ENCODE peak calls at places on chromosomes 3 and 15, in nine cellular contexts. U is endodermal cell, S is ovary, W is psoas muscle, M is H1, T is WERI-Rb-1, R is endothelial cell, D is Caco-2, P is hepatocyte. F is an unnamed sample.

GRCh38 chr15:33547876-33548275 is 237.1 kb downstream of the RYR3 start:
- DNase-seq in U (peak), S (peak), W (peak), M (peak), T (no peak), R (peak), D (peak), P (peak), F (peak)

GRCh38 chr3:52019352-52020080 is 23.8 kb upstream of the RPL29 start:
- DNase-seq in U (no peak), S (no peak), W (peak), M (no peak), T (no peak), R (no peak), D (no peak), P (no peak), F (no peak)

GRCh38 chr3:187678869-187679268 is 8.7 kb upstream of the SST start:
- DNase-seq in U (peak), S (peak), W (no peak), M (no peak), T (peak), R (peak), D (peak), P (peak), F (peak)

GRCh38 chr3:116291141-116291540 is 154.1 kb downstream of the LSAMP start:
- DNase-seq in U (no peak), S (no peak), W (no peak), M (no peak), T (peak), R (no peak), D (no peak), P (no peak), F (no peak)

GRCh38 chr3:42746455-42747450 is 26.3 kb downstream of the CCDC13 start:
- DNase-seq in U (peak), S (no peak), W (no peak), M (no peak), T (no peak), R (no peak), D (no peak), P (peak), F (no peak)

GRCh38 chr3:50454671-50455070 is 48.8 kb downstream of the CACNA2D2 start:
- DNase-seq in U (peak), S (no peak), W (no peak), M (no peak), T (peak), R (no peak), D (no peak), P (no peak), F (no peak)

GRCh38 chr3:121075191-121075590 is 167.2 kb downstream of the STXBP5L start:
- DNase-seq in U (no peak), S (no peak), W (no peak), M (no peak), T (no peak), R (no peak), D (no peak), P (no peak), F (no peak)

GRCh38 chr3:3015472-3016089 is 94.6 kb downstream of the IL5RA start:
- DNase-seq in U (no peak), S (no peak), W (no peak), M (no peak), T (no peak), R (no peak), D (peak), P (peak), F (peak)

GRCh38 chr15:99368743-99369142 is 117.5 kb downstream of the LRRC28 start:
- DNase-seq in U (no peak), S (no peak), W (no peak), M (no peak), T (no peak), R (no peak), D (no peak), P (no peak), F (no peak)

GRCh38 chr15:96381463-96381862 is 51.0 kb downstream of the NR2F2 start:
- DNase-seq in U (no peak), S (no peak), W (no peak), M (no peak), T (no peak), R (no peak), D (no peak), P (no peak), F (no peak)

GRCh38 chr15:52337198-52337853 is 41.7 kb upstream of the MYO5C start:
- DNase-seq in U (no peak), S (no peak), W (no peak), M (no peak), T (no peak), R (no peak), D (no peak), P (no peak), F (no peak)

GRCh38 chr3:105062853-105063252 is 303.9 kb upstream of the ALCAM start:
- DNase-seq in U (no peak), S (no peak), W (no peak), M (no peak), T (no peak), R (no peak), D (no peak), P (no peak), F (no peak)

GRCh38 chr3:45409921-45410320 is 21.5 kb downstream of the LARS2 start:
- DNase-seq in U (no peak), S (no peak), W (no peak), M (no peak), T (no peak), R (no peak), D (no peak), P (no peak), F (no peak)

GRCh38 chr15:61115679-61116078 is 113.4 kb downstream of the RORA start:
- DNase-seq in U (no peak), S (no peak), W (no peak), M (no peak), T (no peak), R (no peak), D (no peak), P (no peak), F (no peak)

DNA sequence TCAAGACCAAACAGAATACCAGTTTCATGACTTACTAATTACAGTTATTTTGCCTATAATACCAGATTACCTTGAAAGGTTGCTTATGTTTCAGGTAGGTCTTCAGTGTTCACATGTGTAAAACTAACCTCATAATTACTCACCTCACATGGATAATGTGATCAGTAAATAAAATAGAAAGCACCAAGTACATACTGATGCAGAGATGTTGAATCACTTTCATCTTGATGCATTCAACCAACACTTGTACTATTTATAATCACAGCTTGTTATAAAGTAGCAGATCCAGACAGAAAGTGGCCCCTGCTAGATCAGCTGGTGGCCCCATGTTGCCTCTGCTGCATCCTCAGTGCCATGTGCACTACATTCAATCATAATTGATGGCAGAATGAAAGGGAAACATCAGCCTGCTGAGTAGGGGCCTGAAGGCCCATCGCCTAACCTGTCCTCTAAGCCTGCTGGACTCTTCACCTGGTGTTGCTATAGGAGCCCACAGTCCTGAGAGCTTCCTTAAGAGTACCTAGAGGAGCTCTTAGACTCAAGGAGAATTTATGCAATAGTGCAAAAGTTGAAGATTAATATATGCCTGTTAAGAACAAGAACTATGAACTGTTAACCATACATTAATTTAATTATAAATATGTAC is 154.3 kb downstream of the PLCL2 start:
- DNase-seq in U (no peak), S (no peak), W (no peak), M (no peak), T (no peak), R (no peak), D (no peak), P (no peak), F (no peak)
- TF ChIP-seq CTCF in U (no peak), S (no peak), W (no peak), M (no peak), T (no peak), R (no peak), D (no peak), P (no peak), F (no peak)

GRCh38 chr3:143313598-143314188 is 194.1 kb downstream of the CHST2 start:
- DNase-seq in U (no peak), S (no peak), W (no peak), M (no peak), T (no peak), R (no peak), D (no peak), P (no peak), F (no peak)

GRCh38 chr3:143311096-143311495 is 191.5 kb downstream of the CHST2 start:
- DNase-seq in U (no peak), S (no peak), W (no peak), M (no peak), T (no peak), R (no peak), D (no peak), P (no peak), F (no peak)

GRCh38 chr3:143313025-143313424 is 193.5 kb downstream of the CHST2 start:
- DNase-seq in U (no peak), S (no peak), W (no peak), M (no peak), T (no peak), R (no peak), D (no peak), P (no peak), F (no peak)

GRCh38 chr3:143314291-143315093 is 194.9 kb downstream of the CHST2 start:
- DNase-seq in U (no peak), S (no peak), W (no peak), M (no peak), T (no peak), R (no peak), D (no peak), P (no peak), F (no peak)

GRCh38 chr3:143315766-143316165 is 196.2 kb downstream of the CHST2 start:
- DNase-seq in U (no peak), S (no peak), W (no peak), M (no peak), T (no peak), R (no peak), D (no peak), P (no peak), F (no peak)
- TF ChIP-seq CTCF in U (no peak), S (no peak), W (no peak), M (no peak), T (no peak), R (no peak), D (no peak), P (no peak), F (no peak)

DNA sequence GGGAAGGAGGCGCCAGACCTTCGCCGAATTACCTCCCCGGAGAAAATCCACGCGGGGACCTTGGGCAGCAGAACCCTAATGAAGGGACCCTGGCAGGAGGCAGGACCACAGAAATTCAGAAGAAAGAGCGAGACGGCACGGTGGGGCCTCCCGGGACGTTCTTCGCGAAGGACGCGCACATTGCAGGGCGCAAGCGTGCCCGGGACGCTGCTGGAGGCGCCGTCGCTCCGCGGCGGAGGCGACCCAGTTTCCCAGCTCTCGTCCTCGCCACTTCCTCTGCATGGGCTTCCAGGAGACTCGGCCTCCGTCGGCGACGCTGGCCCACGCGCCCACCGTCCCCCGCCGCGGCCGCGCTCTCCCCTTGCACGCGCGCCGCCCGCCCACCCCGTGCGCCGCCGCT is 31.9 kb upstream of the SMAD3 start:
- DNase-seq in U (peak), S (no peak), W (no peak), M (no peak), T (peak), R (no peak), D (no peak), P (no peak), F (no peak)
- TF ChIP-seq CTCF in U (no peak), S (no peak), W (no peak), M (no peak), T (peak), R (no peak), D (no peak), P (no peak), F (no peak)

GRCh38 chr3:167735233-167736107 is at the start of gene SERPINI1:
- DNase-seq in U (peak), S (peak), W (peak), M (peak), T (peak), R (peak), D (peak), P (peak), F (peak)
- TF ChIP-seq CTCF in U (no peak), S (no peak), W (no peak), M (no peak), T (no peak), R (no peak), D (no peak), P (no peak), F (no peak)